ENCODE peak calls at places on chromosome 22, in four cellular contexts. S is HTR-8/SVneo; D is stimulated activated CD8-positive, alpha-beta memory T cell treated with anti-CD3 and anti-CD28 coated beads, Interleukin-4, amount 100 ng/mL, for 4 hours; C is adipocyte. B is an unnamed sample.

GRCh38 chr22:39771486-39771885 is 122.1 kb downstream of the ENTHD1 start:
- DNase-seq in S (no peak), D (no peak), C (no peak), B (no peak)

GRCh38 chr22:30875481-30876215 is 92.9 kb downstream of the MORC2 start:
- DNase-seq in D (no peak), C (no peak), S (no peak), B (no peak)

GRCh38 chr22:42978453-42979103 is 36.4 kb downstream of the PACSIN2 start:
- DNase-seq in S (no peak), D (no peak), C (peak), B (peak)

GRCh38 chr22:19834599-19834998 is 20.1 kb downstream of the GNB1L start:
- DNase-seq in D (no peak), C (no peak), S (no peak), B (no peak)

GRCh38 chr22:27880778-27881394 is 38.2 kb downstream of the PITPNB start:
- DNase-seq in S (peak), C (peak), D (no peak), B (peak)

GRCh38 chr22:45948081-45948648 is 28.8 kb downstream of the WNT7B start:
- DNase-seq in D (no peak), C (no peak), S (no peak), B (no peak)

GRCh38 chr22:30312053-30312452 is 14.7 kb downstream of the TBC1D10A start:
- DNase-seq in D (no peak), C (peak), S (no peak), B (peak)

GRCh38 chr22:30553971-30554370 is 7.4 kb upstream of the SEC14L6 start:
- DNase-seq in D (no peak), C (no peak), S (no peak), B (no peak)

GRCh38 chr22:40418366-40419201 is 48.2 kb downstream of the SGSM3 start:
- DNase-seq in D (no peak), S (no peak), C (no peak), B (no peak)

GRCh38 chr22:43537019-43537585 is 125.3 kb downstream of the MPPED1 start:
- DNase-seq in C (no peak), S (peak), D (no peak), B (no peak)

GRCh38 chr22:16955081-16955480 is 52.9 kb downstream of the GAB4 start:
- DNase-seq in C (no peak), D (no peak), S (no peak), B (no peak)

GRCh38 chr22:32204856-32205722 is at the start of gene RFPL2:
- DNase-seq in S (peak), C (no peak), D (no peak), B (peak)

GRCh38 chr22:28943501-28943879 is 60.1 kb downstream of the ZNRF3 start:
- DNase-seq in D (no peak), C (no peak), S (no peak), B (no peak)

GRCh38 chr22:19730662-19731360 is 7.5 kb downstream of the GP1BB start:
- DNase-seq in C (peak), S (peak), D (peak), B (peak)

GRCh38 chr22:24323233-24323632 is 52.6 kb downstream of the SPECC1L start:
- DNase-seq in D (no peak), S (no peak), C (no peak), B (no peak)

GRCh38 chr22:41963453-41964105 is 5.7 kb upstream of the SEPTIN3 start:
- DNase-seq in S (no peak), D (no peak), C (peak), B (peak)

GRCh38 chr22:16974298-16975084 is 33.5 kb downstream of the GAB4 start:
- DNase-seq in C (no peak), D (no peak), S (no peak), B (no peak)

GRCh38 chr22:46280063-46280817 is 12.4 kb downstream of the TTC38 start:
- DNase-seq in C (no peak), D (no peak), S (no peak), B (no peak)

GRCh38 chr22:32836286-32836859 is 34.9 kb downstream of the TIMP3 start:
- DNase-seq in C (peak), S (no peak), D (no peak), B (peak)

GRCh38 chr22:41124086-41124485 is 31.7 kb downstream of the EP300 start:
- DNase-seq in S (no peak), C (no peak), D (no peak), B (no peak)

GRCh38 chr22:46180370-46181137 is 30.2 kb downstream of the PPARA start:
- DNase-seq in C (peak), D (no peak), S (no peak), B (no peak)

GRCh38 chr22:20245577-20246367 is 22.3 kb downstream of the RTN4R start:
- DNase-seq in D (no peak), S (no peak), C (no peak), B (no peak)

GRCh38 chr22:47168900-47169800 is 406.7 kb downstream of the TBC1D22A start:
- DNase-seq in C (peak), D (no peak), S (peak), B (peak)

GRCh38 chr22:29814003-29814402 is 24.1 kb downstream of the ASCC2 start:
- DNase-seq in D (no peak), C (no peak), S (no peak), B (no peak)

GRCh38 chr22:44795701-44796630 is 43.6 kb downstream of the ARHGAP8 start:
- DNase-seq in D (no peak), C (no peak), S (no peak), B (no peak)

GRCh38 chr22:27097481-27097880 is 440.1 kb downstream of the MIAT start:
- DNase-seq in S (no peak), D (no peak), C (no peak), B (peak)

GRCh38 chr22:48705917-48706605 is 1121.6 kb downstream of the BRD1 start:
- DNase-seq in C (no peak), D (no peak), S (no peak), B (no peak)

GRCh38 chr22:24457894-24458293 is 30.5 kb downstream of the ADORA2A start:
- DNase-seq in S (no peak), C (no peak), D (no peak), B (peak)

B was measured in fibroblast of the aortic adventitia.